ENCODE peak calls at places on chromosomes 5 and 9, in seven cellular contexts. I, V, A, O, B, H and M are unnamed samples.

GRCh38 chr5:177523711-177524538 is 7.2 kb upstream of the DDX41 start:
- DNase-seq in I (no peak), V (no peak), A (no peak), O (no peak), B (no peak), H (no peak), M (no peak)

GRCh38 chr9:85172001-85172978 is 502.8 kb downstream of the NTRK2 start:
- DNase-seq in I (no peak), V (no peak), A (no peak), O (no peak), B (no peak), H (no peak), M (no peak)

GRCh38 chr9:100486479-100487176 is 13.7 kb downstream of the TMEFF1 start:
- DNase-seq in I (no peak), V (no peak), A (no peak), O (no peak), B (no peak), H (no peak), M (no peak)

GRCh38 chr9:96486351-96487029 is 36.5 kb downstream of the HABP4 start:
- DNase-seq in I (peak; percentile 77), V (peak; percentile 36), A (no peak), O (no peak), B (peak; percentile 91), H (no peak), M (no peak)

GRCh38 chr5:32182463-32183081 is 8.5 kb upstream of the GOLPH3 start:
- DNase-seq in I (no peak), V (no peak), A (no peak), O (no peak), B (no peak), H (no peak), M (no peak)

GRCh38 chr5:82413302-82414042 is 135.3 kb upstream of the RPS23 start:
- DNase-seq in I (no peak), V (no peak), A (no peak), O (no peak), B (peak; percentile 94), H (no peak), M (no peak)

GRCh38 chr5:106106384-106106783 is 1564.4 kb downstream of the EFNA5 start:
- DNase-seq in I (no peak), V (no peak), A (no peak), O (no peak), B (no peak), H (no peak), M (no peak)

GRCh38 chr5:167348980-167349379 is 942.5 kb upstream of the WWC1 start:
- DNase-seq in I (no peak), V (no peak), A (no peak), O (no peak), B (no peak), H (no peak), M (no peak)

GRCh38 chr9:121992571-121993212 is 100.4 kb downstream of the TTLL11 start:
- DNase-seq in I (no peak), V (peak; percentile 58), A (peak; percentile 16), O (peak; percentile 74), B (peak; percentile 79), H (peak; percentile 74), M (no peak)

GRCh38 chr9:687034-687785 is 154.3 kb upstream of the DMRT1 start:
- DNase-seq in I (no peak), V (no peak), A (no peak), O (no peak), B (no peak), H (no peak), M (no peak)

GRCh38 chr5:134458234-134458633 is 46.6 kb upstream of the CDKN2AIPNL start:
- DNase-seq in I (no peak), V (peak; percentile 67), A (no peak), O (no peak), B (peak; percentile 45), H (no peak), M (no peak)

GRCh38 chr5:155258139-155258538 is 244.6 kb downstream of the KIF4B start:
- DNase-seq in I (no peak), V (no peak), A (no peak), O (no peak), B (no peak), H (no peak), M (no peak)

GRCh38 chr5:155259648-155260047 is 246.1 kb downstream of the KIF4B start:
- DNase-seq in I (no peak), V (no peak), A (no peak), O (no peak), B (no peak), H (no peak), M (no peak)

GRCh38 chr5:155263381-155263780 is 249.8 kb downstream of the KIF4B start:
- DNase-seq in I (no peak), V (no peak), A (no peak), O (no peak), B (no peak), H (no peak), M (no peak)

GRCh38 chr5:155264809-155265208 is 251.3 kb downstream of the KIF4B start:
- DNase-seq in I (no peak), V (no peak), A (no peak), O (no peak), B (no peak), H (no peak), M (no peak)

DNA sequence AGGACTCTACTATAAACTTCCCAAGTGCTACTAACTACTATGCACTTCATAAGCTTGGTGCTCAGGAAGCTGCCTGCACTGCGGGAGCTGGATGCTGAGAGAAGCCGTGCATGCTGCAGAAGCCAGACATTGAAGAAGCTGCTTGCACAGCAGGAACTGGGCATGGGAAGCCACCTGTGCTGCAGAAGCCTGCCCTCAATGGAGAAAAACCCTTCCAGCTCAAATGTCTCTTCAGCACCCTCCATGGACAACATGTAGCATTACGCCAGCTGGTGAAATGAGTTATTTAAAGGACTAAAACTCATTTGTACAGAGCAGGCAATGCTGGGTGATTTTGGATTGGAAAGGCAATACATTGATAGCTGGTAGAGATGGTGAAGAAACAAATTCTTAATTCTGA is 247.2 kb downstream of the KIF4B start:
- DNase-seq in I (no peak), V (no peak), A (no peak), O (no peak), B (no peak), H (peak; percentile 28), M (no peak)
- TF ChIP-seq CTCF in I (no peak), V (no peak), A (peak; percentile 49), O (no peak), B (no peak), H (no peak), M (peak; percentile 60)

GRCh38 chr5:109805882-109806281 is 116.2 kb downstream of the MAN2A1 start:
- DNase-seq in I (no peak), V (no peak), A (no peak), O (no peak), B (no peak), H (no peak), M (no peak)

GRCh38 chr5:109803854-109804253 is 114.1 kb downstream of the MAN2A1 start:
- DNase-seq in I (no peak), V (no peak), A (no peak), O (no peak), B (no peak), H (peak; percentile 2), M (no peak)

DNA sequence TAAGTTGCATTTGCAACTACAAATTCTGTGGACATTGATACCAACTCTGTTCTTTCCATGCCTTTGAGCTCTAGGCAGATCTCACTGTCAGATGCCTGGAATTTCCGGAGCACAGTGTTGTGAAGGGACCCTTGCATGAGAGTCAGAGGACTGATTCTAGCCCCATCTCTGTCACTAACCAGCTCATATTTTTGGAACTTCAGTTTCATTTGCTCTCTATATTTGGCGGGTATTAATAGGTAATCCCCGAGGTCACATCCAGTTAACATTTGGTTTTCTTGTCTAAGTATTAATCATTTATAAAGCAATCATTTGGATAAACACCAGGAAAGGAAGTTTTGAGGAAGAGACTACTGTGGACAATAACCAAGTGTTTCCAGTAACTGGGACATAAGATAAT is 115.7 kb downstream of the MAN2A1 start:
- DNase-seq in I (no peak), V (no peak), A (no peak), O (no peak), B (peak; percentile 3), H (no peak), M (no peak)
- TF ChIP-seq CTCF in I (no peak), V (no peak), A (no peak), O (no peak), B (no peak), H (no peak), M (no peak)

DNA sequence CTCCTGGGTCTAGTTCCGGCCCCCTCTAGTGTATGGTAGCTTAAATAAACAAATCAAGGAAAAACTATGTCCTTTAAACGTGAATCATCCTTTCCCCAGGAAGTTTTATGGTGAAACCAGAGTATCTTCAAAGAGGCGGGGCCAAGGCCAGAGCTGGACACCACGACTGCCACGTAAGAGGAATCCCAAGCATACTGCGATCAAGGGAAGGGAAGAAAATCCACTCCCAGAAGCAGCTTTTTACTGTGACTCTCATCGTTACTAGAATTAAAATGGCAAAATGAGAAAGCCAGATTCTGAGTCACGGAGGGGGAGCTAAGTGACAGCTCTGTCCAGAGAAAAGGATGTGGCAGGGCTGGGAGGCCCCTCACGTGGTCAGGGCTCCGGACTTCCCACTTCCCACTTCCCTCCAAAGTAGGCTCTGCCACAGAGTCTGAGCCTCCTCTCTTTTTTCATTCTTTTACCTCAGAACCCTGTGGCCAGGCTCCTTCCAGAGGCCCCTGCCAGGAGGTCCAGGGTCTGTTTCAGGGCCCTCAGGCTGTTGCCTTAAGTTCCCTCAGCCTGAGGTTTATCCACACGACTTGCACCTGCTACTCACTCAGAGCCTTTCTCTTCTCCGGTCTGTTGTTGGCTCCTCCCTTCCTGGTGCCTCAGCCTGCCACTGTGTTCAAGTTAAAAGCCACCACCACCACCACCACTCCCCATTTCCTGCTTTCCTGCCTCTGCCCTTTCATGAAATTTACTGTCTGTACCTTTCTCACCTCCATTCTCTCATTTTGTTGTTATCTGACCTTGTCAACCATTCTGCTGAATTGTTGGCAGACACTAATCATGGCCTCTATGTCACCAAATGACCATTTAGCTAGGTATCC is 1.4 kb upstream of the GLRX start:
- DNase-seq in I (peak; percentile 91), V (peak; percentile 50), A (no peak), O (peak; percentile 79), B (peak; percentile 96), H (peak; percentile 91), M (no peak)
- TF ChIP-seq CTCF in I (peak; percentile 6), V (no peak), A (no peak), O (no peak), B (no peak), H (no peak), M (no peak)

GRCh38 chr9:72871685-72872084 is 81.2 kb downstream of the ALDH1A1 start:
- DNase-seq in I (no peak), V (no peak), A (no peak), O (peak; percentile 62), B (peak; percentile 49), H (peak; percentile 48), M (no peak)
- TF ChIP-seq CTCF in I (no peak), V (peak; percentile 50), A (peak; percentile 67), O (peak; percentile 29), B (peak; percentile 43), H (peak; percentile 88), M (peak; percentile 50)

GRCh38 chr9:137614631-137615386 is 4.0 kb upstream of the EHMT1 start:
- DNase-seq in I (no peak), V (no peak), A (no peak), O (no peak), B (no peak), H (no peak), M (no peak)
- TF ChIP-seq CTCF in I (no peak), V (no peak), A (no peak), O (peak; percentile 4), B (no peak), H (no peak), M (no peak)

GRCh38 chr5:149775785-149776184 is 45.7 kb downstream of the PPARGC1B start:
- DNase-seq in I (peak; percentile 14), V (no peak), A (no peak), O (no peak), B (peak; percentile 40), H (peak; percentile 73), M (no peak)
- TF ChIP-seq CTCF in I (peak; percentile 44), V (peak; percentile 44), A (peak; percentile 63), O (peak; percentile 37), B (peak; percentile 48), H (peak; percentile 54), M (peak; percentile 12)